ENCODE peak calls at places on chromosomes 4 and X, in four cellular contexts. R, K, A and D are unnamed samples.

GRCh38 chr4:68673143-68673542 is 2.7 kb upstream of the UGT2B15 start:
- DNase-seq in R (no peak), K (no peak), A (no peak), D (no peak)

GRCh38 chr4:82217986-82218715 is 155.6 kb downstream of the HNRNPD start:
- DNase-seq in R (no peak), K (no peak), A (no peak), D (no peak)

GRCh38 chr4:67104145-67104544 is 441.2 kb downstream of the CENPC start:
- DNase-seq in R (no peak), K (no peak), A (no peak), D (no peak)

GRCh38 chrX:14124562-14124961 is 94.9 kb upstream of the GEMIN8 start:
- DNase-seq in R (no peak), K (no peak), A (no peak), D (no peak)

GRCh38 chr4:7160951-7161440 is 31.3 kb upstream of the SORCS2 start:
- DNase-seq in R (no peak), K (no peak), A (no peak), D (peak; percentile 43)

GRCh38 chr4:96164814-96165351 is 325.0 kb downstream of the PDHA2 start:
- DNase-seq in R (no peak), K (no peak), A (no peak), D (no peak)

GRCh38 chrX:18415386-18415785 is 10.0 kb upstream of the CDKL5 start:
- DNase-seq in R (no peak), K (no peak), A (no peak), D (no peak)

GRCh38 chrX:11472879-11473278 is 179.7 kb downstream of the AMELX start:
- DNase-seq in R (no peak), K (no peak), A (no peak), D (no peak)

GRCh38 chr4:78569291-78569821 is 17.8 kb downstream of the ANXA3 start:
- DNase-seq in R (no peak), K (no peak), A (no peak), D (no peak)

GRCh38 chrX:134798472-134798871 is 140.2 kb upstream of the PLAC1 start:
- DNase-seq in R (no peak), K (no peak), A (no peak), D (no peak)

GRCh38 chrX:154378059-154378798 is 866 bp upstream of the EMD start:
- DNase-seq in R (no peak), K (peak; percentile 61), A (peak; percentile 62), D (peak; percentile 48)

GRCh38 chr4:96946552-96946951 is 1106.7 kb downstream of the PDHA2 start:
- DNase-seq in R (no peak), K (no peak), A (no peak), D (no peak)

GRCh38 chr4:110211007-110211769 is 12.8 kb upstream of the ELOVL6 start:
- DNase-seq in R (no peak), K (peak; percentile 25), A (no peak), D (no peak)

GRCh38 chr4:168837922-168838321 is 172.1 kb downstream of the CBR4 start:
- DNase-seq in R (no peak), K (no peak), A (no peak), D (no peak)

GRCh38 chrX:22378296-22378695 is 105.6 kb downstream of the CBLL2 start:
- DNase-seq in R (no peak), K (no peak), A (no peak), D (no peak)

GRCh38 chrX:134659761-134660160 is 1.5 kb upstream of the PLAC1 start:
- DNase-seq in R (no peak), K (no peak), A (no peak), D (no peak)

GRCh38 chr4:175308236-175308635 is 390.1 kb downstream of the ADAM29 start:
- DNase-seq in R (no peak), K (no peak), A (no peak), D (no peak)

GRCh38 chr4:106809083-106809482 is 227.0 kb downstream of the DKK2 start:
- DNase-seq in R (no peak), K (no peak), A (no peak), D (no peak)

GRCh38 chr4:174284181-174284886 is 623 bp downstream of the CEP44 start:
- DNase-seq in R (no peak), K (peak; percentile 10), A (no peak), D (no peak)

GRCh38 chr4:99201687-99202086 is 17.4 kb downstream of the ADH6 start:
- DNase-seq in R (no peak), K (no peak), A (no peak), D (no peak)

GRCh38 chr4:121339307-121339706 is 41.5 kb downstream of the QRFPR start:
- DNase-seq in R (no peak), K (no peak), A (no peak), D (no peak)

GRCh38 chr4:145936142-145937020 is 2.2 kb downstream of the ZNF827 start:
- DNase-seq in R (no peak), K (peak; percentile 75), A (peak; percentile 59), D (peak; percentile 57)
- TF ChIP-seq POLR2AphosphoS5 in R (no peak), K (peak; percentile 31), A (peak; percentile 51), D (no peak)

DNA sequence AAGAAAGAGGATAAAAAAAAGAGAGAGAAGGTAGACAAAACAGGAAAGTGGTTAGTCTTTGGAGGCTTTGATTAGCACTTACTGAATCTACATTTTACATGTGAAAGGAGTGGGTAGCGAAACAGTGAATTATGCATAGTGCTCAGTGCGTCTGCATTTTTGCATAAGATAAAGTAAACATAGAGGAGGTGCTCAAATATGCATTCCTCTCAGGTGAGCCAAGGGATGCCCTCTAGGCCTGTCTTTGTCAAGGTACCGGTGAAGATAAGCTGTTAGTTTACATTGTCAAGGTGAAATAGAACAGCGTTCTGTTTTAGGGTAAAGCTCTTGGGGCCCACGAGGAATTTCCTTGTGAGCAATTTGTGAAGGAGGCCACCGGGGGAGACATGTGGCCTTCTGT is 260.6 kb downstream of the TRIML1 start:
- DNase-seq in R (no peak), K (no peak), A (no peak), D (no peak)
- H3K27ac ChIP-seq in R (no peak overlapping the region), K (no peak overlapping the region), A (no peak overlapping the region), D (peak overlapping the region; percentile 61)

GRCh38 chr4:2805712-2806391 is 13.0 kb downstream of the SH3BP2 start:
- DNase-seq in R (no peak), K (peak; percentile 92), A (peak; percentile 94), D (no peak)

GRCh38 chr4:2804449-2804972 is 11.6 kb downstream of the SH3BP2 start:
- DNase-seq in R (no peak), K (no peak), A (peak; percentile 18), D (no peak)

GRCh38 chr4:2802618-2803531 is 10.0 kb downstream of the SH3BP2 start:
- DNase-seq in R (no peak), K (peak; percentile 7), A (peak; percentile 20), D (no peak)

GRCh38 chr4:2804973-2805501 is 12.2 kb downstream of the SH3BP2 start:
- DNase-seq in R (no peak), K (no peak), A (peak; percentile 20), D (no peak)

GRCh38 chr4:2803624-2804448 is 11.0 kb downstream of the SH3BP2 start:
- DNase-seq in R (no peak), K (peak; percentile 67), A (peak; percentile 81), D (no peak)
- TF ChIP-seq POLR2AphosphoS5 in R (no peak), K (peak; percentile 25), A (peak; percentile 70), D (no peak)

DNA sequence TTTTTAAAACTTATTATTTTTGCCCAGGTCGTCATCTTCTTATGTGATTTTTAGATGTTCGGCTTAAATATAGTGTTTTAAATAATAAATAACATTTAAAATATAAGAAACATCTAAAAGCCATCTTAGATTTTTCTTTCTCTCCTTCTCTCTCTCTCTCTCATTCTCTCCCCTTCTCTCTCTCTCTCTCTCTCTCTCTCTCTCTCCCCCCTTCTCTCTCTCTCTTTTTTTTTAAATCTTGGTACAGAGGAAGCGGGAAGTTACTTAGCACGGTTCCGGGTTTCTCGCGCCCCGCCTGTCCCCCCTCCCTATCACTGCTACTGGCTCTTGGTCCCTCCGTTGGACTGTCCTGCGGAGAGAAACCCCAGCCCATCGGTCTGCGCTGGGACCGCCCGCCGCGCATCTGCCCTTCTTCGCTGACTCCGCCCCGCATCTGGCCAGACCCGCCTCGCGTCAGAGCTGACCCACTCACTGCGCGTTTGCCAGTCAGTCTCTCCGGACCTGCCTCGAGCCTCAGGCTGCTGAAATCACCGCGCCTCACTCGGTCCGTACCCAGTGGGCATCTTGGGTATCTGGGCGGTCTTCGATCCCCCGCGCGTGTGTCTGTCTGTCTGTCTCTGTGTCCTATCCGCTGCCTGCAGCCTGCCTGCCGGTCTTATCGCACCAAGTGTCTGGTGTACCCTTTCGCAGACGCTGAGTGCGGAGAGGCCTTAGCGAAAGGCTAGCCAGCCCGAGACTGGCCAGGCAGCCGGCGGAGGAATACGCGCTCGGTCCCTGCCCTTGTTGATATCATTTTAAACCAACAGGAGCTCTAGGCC is at the start of gene PABPC5:
- DNase-seq in R (no peak), K (peak; percentile 57), A (peak; percentile 39), D (peak; percentile 61)
- H3K27ac ChIP-seq in R (no peak within 1 kb of the TSS), K (peak within 1 kb of the TSS; percentile 84), A (peak within 1 kb of the TSS; percentile 71), D (peak within 1 kb of the TSS; percentile 87)

GRCh38 chr4:145531193-145531592 is 49.5 kb downstream of the SMAD1 start:
- DNase-seq in R (no peak), K (peak; percentile 13), A (no peak), D (no peak)
- TF ChIP-seq POLR2AphosphoS5 in R (no peak), K (no peak), A (no peak), D (no peak)

DNA sequence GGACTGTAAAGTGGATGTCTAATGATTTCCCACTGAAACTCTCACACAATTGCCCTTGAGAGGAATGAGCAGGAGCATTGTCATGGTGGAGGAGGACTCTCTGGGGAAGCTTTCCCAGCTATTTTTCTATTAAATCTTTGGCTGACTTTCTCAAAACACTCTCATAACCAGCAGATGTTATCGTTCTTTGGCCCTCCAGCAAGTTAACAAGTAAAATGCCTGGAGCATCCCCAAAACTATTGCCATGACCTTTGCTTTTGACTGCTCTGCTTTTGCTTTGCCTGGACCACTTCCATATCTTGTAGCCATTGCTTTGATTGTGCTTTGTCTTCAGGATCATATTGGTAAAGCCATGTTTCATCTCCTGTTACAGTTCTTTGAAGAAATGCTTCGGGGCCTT is 120.2 kb upstream of the PDE5A start:
- DNase-seq in R (no peak), K (no peak), A (no peak), D (no peak)
- H3K27ac ChIP-seq in R (no peak overlapping the region), K (no peak overlapping the region), A (no peak overlapping the region), D (no peak overlapping the region)